ENCODE peak calls at places on chromosomes 1 and 21, in ten cellular contexts. K is cardiac fibroblast, S is upper lobe of right lung, X is AG04449, H is brain microvascular endothelial cell, Z is dorsolateral prefrontal cortex, T is uterus, A is ovary, N is HFF-Myc, D is mammary epithelial cell. R is an unnamed sample.

GRCh38 chr1:2391385-2392070 is at the start of the genes MORN1 and RER1:
- DNase-seq in A (peak), Z (peak), N (peak), D (peak), X (peak), K (peak), S (peak), H (peak), T (peak), R (peak)

GRCh38 chr1:93180723-93181613 is at the start of gene CCDC18:
- DNase-seq in A (no peak), H (peak), S (no peak), D (no peak), X (no peak), Z (no peak), T (no peak), K (peak), N (no peak), R (no peak)

GRCh38 chr1:167756760-167757405 is 35.1 kb downstream of the MPZL1 start:
- DNase-seq in X (no peak), Z (no peak), N (no peak), T (no peak), K (peak), A (no peak), H (peak), S (no peak), D (no peak), R (no peak)

GRCh38 chr1:164836614-164837018 is 277.6 kb downstream of the PBX1 start:
- DNase-seq in K (no peak), T (no peak), Z (no peak), S (no peak), X (no peak), N (no peak), D (no peak), A (no peak), H (no peak), R (no peak)

GRCh38 chr21:29077651-29078090 is 4.2 kb upstream of the CCT8 start:
- DNase-seq in K (peak), H (no peak), Z (no peak), N (no peak), S (no peak), A (no peak), D (no peak), X (no peak), T (no peak), R (no peak)

GRCh38 chr1:20654104-20654690 is 7.0 kb downstream of the DDOST start:
- DNase-seq in N (no peak), X (no peak), S (no peak), D (no peak), Z (peak), A (no peak), K (peak), T (no peak), H (no peak), R (no peak)

GRCh38 chr21:27475363-27475955 is 508.6 kb upstream of the ADAMTS5 start:
- DNase-seq in N (no peak), A (no peak), S (no peak), Z (no peak), H (no peak), T (no peak), D (no peak), K (no peak), X (no peak), R (no peak)

GRCh38 chr1:12047120-12047876 is 15.8 kb upstream of the TNFRSF8 start:
- DNase-seq in N (no peak), K (no peak), Z (no peak), D (no peak), S (no peak), T (no peak), H (peak), A (no peak), X (no peak), R (no peak)

GRCh38 chr1:153963030-153963849 is at the start of gene SLC39A1:
- DNase-seq in N (peak), H (peak), S (peak), T (peak), D (peak), Z (peak), K (peak), A (peak), X (no peak), R (peak)

GRCh38 chr1:48750089-48750488 is 26.6 kb downstream of the BEND5 start:
- DNase-seq in K (no peak), A (no peak), S (no peak), X (no peak), H (no peak), Z (no peak), D (no peak), N (no peak), T (no peak), R (no peak)

GRCh38 chr1:85884372-85885035 is 176.3 kb upstream of the ZNHIT6 start:
- DNase-seq in K (peak), X (no peak), H (no peak), D (no peak), S (no peak), Z (no peak), N (no peak), A (no peak), T (no peak), R (no peak)

GRCh38 chr1:72284084-72284397 is 1.7 kb upstream of the NEGR1 start:
- DNase-seq in D (no peak), X (no peak), K (no peak), Z (no peak), S (no peak), A (no peak), T (no peak), H (no peak), N (no peak), R (no peak)

GRCh38 chr21:27647921-27648320 is 681.0 kb upstream of the ADAMTS5 start:
- DNase-seq in A (no peak), D (no peak), Z (no peak), K (peak), N (no peak), T (no peak), X (no peak), S (no peak), H (no peak), R (no peak)

GRCh38 chr1:168734946-168735345 is 5.9 kb upstream of the DPT start:
- DNase-seq in S (no peak), H (no peak), A (no peak), T (no peak), Z (no peak), D (no peak), X (no peak), K (no peak), N (no peak), R (peak)

GRCh38 chr1:239884776-239885175 is 206.9 kb upstream of the FMN2 start:
- DNase-seq in S (no peak), K (no peak), A (peak), Z (no peak), T (peak), N (no peak), H (no peak), X (no peak), D (no peak), R (no peak)

GRCh38 chr1:206722751-206723499 is 38.2 kb downstream of the MAPKAPK2 start:
- DNase-seq in Z (no peak), H (no peak), S (peak), T (no peak), A (no peak), D (no peak), X (no peak), N (no peak), K (no peak), R (no peak)

GRCh38 chr1:119467219-119467618 is 39.8 kb upstream of the HSD3B1 start:
- DNase-seq in T (no peak), D (peak), X (no peak), Z (no peak), H (no peak), S (no peak), K (no peak), A (no peak), N (no peak), R (no peak)

GRCh38 chr1:166948856-166949350 is 26.4 kb downstream of the ILDR2 start:
- DNase-seq in H (no peak), S (no peak), A (no peak), X (no peak), K (no peak), T (no peak), Z (no peak), N (no peak), D (no peak), R (no peak)

GRCh38 chr1:156114101-156114918 is at the start of gene LMNA:
- DNase-seq in D (peak), N (peak), Z (peak), K (peak), T (peak), X (peak), H (peak), A (peak), S (peak), R (peak)

GRCh38 chr1:43688594-43689000 is 18.7 kb upstream of the ST3GAL3 start:
- DNase-seq in K (peak), Z (no peak), T (no peak), A (no peak), N (peak), S (no peak), X (no peak), D (peak), H (peak), R (no peak)

GRCh38 chr1:178544531-178544930 is 31.6 kb downstream of the TEX35 start:
- DNase-seq in D (no peak), A (no peak), Z (no peak), N (no peak), S (no peak), T (no peak), H (no peak), K (no peak), X (no peak), R (no peak)

GRCh38 chr1:111903858-111904449 is 85.5 kb downstream of the KCND3 start:
- DNase-seq in Z (no peak), K (no peak), H (no peak), A (no peak), X (no peak), T (no peak), D (no peak), S (no peak), N (no peak), R (no peak)

GRCh38 chr1:210731597-210731996 is 402.4 kb downstream of the KCNH1 start:
- DNase-seq in S (no peak), H (no peak), D (no peak), K (no peak), N (no peak), X (no peak), A (no peak), Z (no peak), T (no peak), R (no peak)

GRCh38 chr1:180175806-180176205 is 21.1 kb downstream of the QSOX1 start:
- DNase-seq in S (peak), X (no peak), D (no peak), N (no peak), T (no peak), K (no peak), Z (no peak), A (no peak), H (no peak), R (no peak)

GRCh38 chr21:14119038-14119437 is 91.7 kb downstream of the LIPI start:
- DNase-seq in T (no peak), S (no peak), K (no peak), H (no peak), N (no peak), Z (no peak), X (no peak), A (no peak), D (no peak), R (peak)

GRCh38 chr1:74835046-74835445 is 102.1 kb downstream of the TYW3 start:
- DNase-seq in S (no peak), X (no peak), K (no peak), D (no peak), H (no peak), Z (no peak), T (no peak), N (no peak), A (no peak), R (no peak)

GRCh38 chr1:156104861-156105546 is 9.5 kb upstream of the LMNA start:
- DNase-seq in D (no peak), H (no peak), K (no peak), X (no peak), N (no peak), S (no peak), A (no peak), Z (no peak), T (peak), R (no peak)

GRCh38 chr1:78333426-78334012 is 157.3 kb upstream of the PTGFR start:
- DNase-seq in X (no peak), A (no peak), S (no peak), Z (no peak), N (peak), D (peak), H (peak), T (peak), K (peak), R (no peak)

GRCh38 chr1:60746278-60746761 is 336.0 kb upstream of the NFIA start:
- DNase-seq in K (no peak), N (no peak), Z (no peak), X (no peak), T (no peak), H (no peak), S (peak), D (no peak), A (no peak), R (no peak)

GRCh38 chr21:35239811-35240219 is 190.7 kb upstream of the RUNX1 start:
- DNase-seq in S (no peak), K (peak), Z (no peak), X (no peak), H (no peak), T (no peak), D (no peak), A (no peak), N (no peak), R (no peak)

GRCh38 chr1:26239936-26240335 is 5.9 kb downstream of the CEP85 start:
- DNase-seq in T (no peak), S (no peak), X (no peak), D (no peak), H (peak), K (peak), A (no peak), N (no peak), Z (no peak), R (no peak)

GRCh38 chr1:26237230-26237966 is 3.4 kb downstream of the CEP85 start:
- DNase-seq in K (peak), D (peak), T (no peak), X (no peak), Z (no peak), H (no peak), N (no peak), A (no peak), S (no peak), R (no peak)

GRCh38 chr1:26233903-26234643 is at the start of gene CEP85:
- DNase-seq in H (peak), N (peak), S (peak), D (peak), A (peak), K (peak), Z (peak), X (peak), T (peak), R (peak)

DNA sequence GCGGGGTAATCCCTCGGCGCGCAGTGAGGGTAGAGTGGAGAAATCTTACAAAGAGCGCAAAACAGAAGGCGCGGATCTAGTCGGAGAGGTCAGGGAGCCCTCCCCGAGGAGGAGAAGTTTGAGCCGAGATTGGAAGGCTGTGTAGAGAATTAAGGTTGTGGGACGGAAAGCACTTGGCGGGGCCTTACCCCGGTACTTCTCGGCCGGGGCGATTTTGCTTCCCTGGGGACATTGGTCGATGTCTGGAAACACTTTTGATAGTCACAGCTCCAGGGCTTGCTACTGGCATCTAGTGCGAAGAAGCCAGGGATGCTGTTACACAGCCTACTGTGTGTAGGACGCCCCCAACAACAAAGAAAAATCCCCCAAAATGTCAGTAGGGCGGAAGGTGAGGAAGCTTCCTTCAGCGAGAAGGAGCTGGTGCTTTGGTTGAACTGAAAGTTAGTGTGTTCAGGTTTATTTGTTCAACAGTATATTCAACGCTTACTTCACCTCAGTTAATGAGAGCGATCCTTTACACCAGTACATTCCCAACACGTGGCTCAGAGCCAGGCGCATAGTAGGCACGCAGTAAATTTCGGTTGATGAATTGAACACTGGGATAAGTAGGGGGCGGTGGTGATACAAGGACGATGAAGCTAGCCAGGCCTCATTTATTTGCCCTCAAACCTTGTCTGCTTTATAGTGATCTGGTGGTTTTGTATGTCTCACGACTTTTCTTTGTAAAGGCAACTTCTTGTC is 814 bp downstream of the CEP85 start:
- DNase-seq in T (no peak), N (no peak), H (peak), S (no peak), D (peak), K (peak), A (no peak), Z (no peak), X (no peak), R (no peak)
- TF ChIP-seq CTCF in T (no peak), N (no peak), H (peak), S (no peak), D (no peak), K (no peak), A (no peak), Z (no peak), X (peak), R (no peak)

DNA sequence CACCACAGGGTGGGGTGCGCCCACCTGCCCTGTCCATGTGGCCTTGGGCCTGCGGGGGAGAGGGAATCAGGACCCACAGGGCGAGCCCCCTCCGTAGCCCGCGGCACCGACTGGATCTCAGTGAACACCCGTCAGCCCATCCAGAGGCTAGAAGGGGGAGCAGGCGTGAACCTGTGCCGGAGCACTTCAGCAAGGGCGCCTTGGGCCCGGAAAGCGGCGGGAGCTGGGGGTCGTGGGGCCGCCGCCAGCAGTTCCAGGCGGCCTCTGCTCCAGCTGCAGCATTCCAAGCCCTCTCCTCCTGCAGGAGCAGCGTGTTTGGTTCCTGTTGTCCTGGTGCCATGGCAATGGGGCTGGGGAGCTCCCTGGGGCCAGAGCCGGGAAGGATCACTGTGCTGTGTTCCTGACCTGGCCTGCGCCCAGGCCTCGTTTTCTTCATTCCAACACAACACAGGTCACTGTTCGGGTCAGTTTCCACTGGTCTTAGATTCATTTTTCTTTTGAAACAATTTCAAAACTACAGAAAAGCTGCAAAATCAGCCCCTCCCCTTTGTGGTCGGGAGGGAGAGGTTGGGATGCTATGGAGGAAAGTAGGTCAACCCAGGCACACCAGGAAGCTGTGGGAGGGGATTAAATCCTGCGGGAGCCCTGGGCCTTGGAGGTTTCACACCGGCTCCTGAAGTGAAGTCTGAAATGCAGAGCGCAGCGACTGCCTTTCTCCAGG is 18.8 kb downstream of the SLX9 start:
- DNase-seq in T (peak), K (peak), S (no peak), N (no peak), X (no peak), D (no peak), Z (no peak), H (peak), A (peak), R (no peak)
- H3K4me3 ChIP-seq in T (peak), K (no peak), S (no peak), N (no peak), X (no peak), D (no peak), Z (no peak), H (no peak), A (no peak), R (no peak)

GRCh38 chr1:117809764-117810163 is 119.7 kb downstream of the GDAP2 start:
- DNase-seq in T (no peak), X (no peak), Z (no peak), D (no peak), S (no peak), K (no peak), H (no peak), N (no peak), A (no peak), R (no peak)
- TF ChIP-seq CTCF in T (no peak), X (no peak), Z (no peak), D (no peak), S (no peak), K (no peak), H (no peak), N (no peak), A (no peak), R (no peak)

GRCh38 chr1:220810179-220810653 is 23.5 kb downstream of the MTARC1 start:
- DNase-seq in H (peak), T (peak), A (peak), X (no peak), D (no peak), Z (no peak), N (peak), S (peak), K (peak), R (no peak)
- H3K4me3 ChIP-seq in H (peak), T (peak), A (no peak), X (peak), D (no peak), Z (no peak), N (no peak), S (peak), K (peak), R (no peak)

DNA sequence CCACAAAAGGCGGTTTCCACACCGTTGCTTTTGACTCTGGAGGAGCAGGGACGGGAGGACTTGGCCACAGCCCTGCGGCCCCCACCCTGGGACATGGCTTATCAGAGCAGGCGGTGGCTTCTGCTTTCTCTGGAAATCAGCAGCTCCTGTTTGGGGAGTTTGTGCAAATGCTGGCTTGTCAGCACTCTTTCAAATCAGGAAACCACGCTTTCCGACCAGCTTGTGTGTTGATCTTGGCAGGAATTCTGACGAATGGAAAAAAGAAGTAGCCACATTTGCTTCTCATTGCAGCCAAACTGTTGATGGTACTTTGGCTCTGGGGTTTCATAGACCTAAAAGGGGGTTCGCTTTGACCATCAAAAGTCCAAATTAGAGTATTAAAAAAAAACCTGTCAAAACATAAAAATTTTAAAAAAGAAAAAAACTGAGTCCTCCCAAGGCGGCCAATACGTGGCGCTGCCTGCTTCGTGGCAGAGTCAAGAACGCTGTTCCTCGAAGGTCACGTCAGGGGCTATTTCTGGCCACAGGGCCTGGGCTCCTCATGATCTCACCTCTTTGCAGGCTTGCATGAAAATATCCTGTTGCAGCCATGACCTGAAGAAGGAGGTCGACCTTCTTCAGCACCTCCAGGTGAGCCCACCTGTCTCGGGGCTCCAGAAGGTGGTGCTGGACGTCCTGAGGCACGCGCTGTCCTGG is 80.8 kb upstream of the EFHD2 start:
- DNase-seq in S (no peak), H (peak), Z (peak), X (no peak), K (peak), T (peak), N (no peak), A (peak), D (no peak), R (no peak)
- TF ChIP-seq CTCF in S (peak), H (peak), Z (peak), X (no peak), K (peak), T (no peak), N (no peak), A (peak), D (peak), R (no peak)

GRCh38 chr1:218350909-218351616 is 5.9 kb downstream of the TGFB2 start:
- DNase-seq in K (peak), N (no peak), D (peak), H (peak), Z (no peak), S (no peak), X (peak), A (no peak), T (no peak), R (no peak)
- H3K4me3 ChIP-seq in K (peak), N (peak), D (peak), H (peak), Z (peak), S (peak), X (peak), A (peak), T (peak), R (no peak)

R was measured in LNCaP clone FGC.